ENCODE peak calls at places on chromosomes 12 and 14, in six cellular contexts. One of them, this sample, is unnamed.

GRCh38 chr12:27524489-27524835 is 456 bp downstream of the PPFIBP1 start:
- DNase-seq in choroid plexus epithelial cell: no peak
- DNase-seq in NCI-H2081: no peak
- DNase-seq in right cardiac atrium: no peak
- DNase-seq in Ammon's horn: no peak
- DNase-seq in mammary epithelial cell: no peak
- DNase-seq in this sample: no peak

GRCh38 chr14:71362920-71363584 is 455.8 kb downstream of the PCNX1 start:
- DNase-seq in choroid plexus epithelial cell: peak
- DNase-seq in NCI-H2081: no peak
- DNase-seq in right cardiac atrium: no peak
- DNase-seq in Ammon's horn: peak
- DNase-seq in mammary epithelial cell: peak
- DNase-seq in this sample: no peak

GRCh38 chr14:91573894-91574837 is 64.1 kb upstream of the PPP4R3A start:
- DNase-seq in choroid plexus epithelial cell: peak
- DNase-seq in NCI-H2081: peak
- DNase-seq in right cardiac atrium: peak
- DNase-seq in Ammon's horn: peak
- DNase-seq in mammary epithelial cell: peak
- DNase-seq in this sample: no peak

GRCh38 chr14:36214476-36215216 is 38.1 kb upstream of the PTCSC3 start:
- DNase-seq in choroid plexus epithelial cell: no peak
- DNase-seq in NCI-H2081: no peak
- DNase-seq in right cardiac atrium: no peak
- DNase-seq in Ammon's horn: no peak
- DNase-seq in mammary epithelial cell: no peak
- DNase-seq in this sample: no peak

GRCh38 chr12:75683220-75683619 is 171.8 kb upstream of the KRR1 start:
- DNase-seq in choroid plexus epithelial cell: no peak
- DNase-seq in NCI-H2081: no peak
- DNase-seq in right cardiac atrium: no peak
- DNase-seq in Ammon's horn: no peak
- DNase-seq in mammary epithelial cell: no peak
- DNase-seq in this sample: no peak

GRCh38 chr14:80850197-80850814 is 91.2 kb downstream of the CEP128 start:
- DNase-seq in choroid plexus epithelial cell: peak
- DNase-seq in NCI-H2081: peak
- DNase-seq in right cardiac atrium: no peak
- DNase-seq in Ammon's horn: peak
- DNase-seq in mammary epithelial cell: no peak
- DNase-seq in this sample: no peak

GRCh38 chr12:65634626-65635331 is 189.5 kb upstream of the HMGA2 start:
- DNase-seq in choroid plexus epithelial cell: peak
- DNase-seq in NCI-H2081: no peak
- DNase-seq in right cardiac atrium: no peak
- DNase-seq in Ammon's horn: no peak
- DNase-seq in mammary epithelial cell: peak
- DNase-seq in this sample: no peak

GRCh38 chr14:50666772-50667490 is 1.2 kb downstream of the SAV1 start:
- DNase-seq in choroid plexus epithelial cell: peak
- DNase-seq in NCI-H2081: no peak
- DNase-seq in right cardiac atrium: no peak
- DNase-seq in Ammon's horn: peak
- DNase-seq in mammary epithelial cell: peak
- DNase-seq in this sample: peak

GRCh38 chr12:115455268-115455681 is 771.3 kb upstream of the TBX3 start:
- DNase-seq in choroid plexus epithelial cell: no peak
- DNase-seq in NCI-H2081: no peak
- DNase-seq in right cardiac atrium: no peak
- DNase-seq in Ammon's horn: no peak
- DNase-seq in mammary epithelial cell: no peak
- DNase-seq in this sample: no peak

GRCh38 chr14:70635971-70636595 is 5.6 kb upstream of the TTC9 start:
- DNase-seq in choroid plexus epithelial cell: no peak
- DNase-seq in NCI-H2081: no peak
- DNase-seq in right cardiac atrium: no peak
- DNase-seq in Ammon's horn: no peak
- DNase-seq in mammary epithelial cell: peak
- DNase-seq in this sample: no peak

GRCh38 chr14:72594099-72594901 is 299.6 kb downstream of the DPF3 start:
- DNase-seq in choroid plexus epithelial cell: no peak
- DNase-seq in NCI-H2081: no peak
- DNase-seq in right cardiac atrium: no peak
- DNase-seq in Ammon's horn: no peak
- DNase-seq in mammary epithelial cell: no peak
- DNase-seq in this sample: no peak

GRCh38 chr14:65080954-65081747 is 21.2 kb downstream of the MAX start:
- DNase-seq in choroid plexus epithelial cell: peak
- DNase-seq in NCI-H2081: no peak
- DNase-seq in right cardiac atrium: no peak
- DNase-seq in Ammon's horn: no peak
- DNase-seq in mammary epithelial cell: no peak
- DNase-seq in this sample: no peak

GRCh38 chr14:54889919-54890318 is 12.7 kb downstream of the GCH1 start:
- DNase-seq in choroid plexus epithelial cell: peak
- DNase-seq in NCI-H2081: no peak
- DNase-seq in right cardiac atrium: no peak
- DNase-seq in Ammon's horn: no peak
- DNase-seq in mammary epithelial cell: peak
- DNase-seq in this sample: no peak

GRCh38 chr14:45201908-45202307 is 51.1 kb downstream of the MIS18BP1 start:
- DNase-seq in choroid plexus epithelial cell: peak
- DNase-seq in NCI-H2081: no peak
- DNase-seq in right cardiac atrium: no peak
- DNase-seq in Ammon's horn: peak
- DNase-seq in mammary epithelial cell: no peak
- DNase-seq in this sample: no peak

GRCh38 chr12:105357162-105357691 is 26.7 kb downstream of the C12orf75 start:
- DNase-seq in choroid plexus epithelial cell: peak
- DNase-seq in NCI-H2081: no peak
- DNase-seq in right cardiac atrium: no peak
- DNase-seq in Ammon's horn: no peak
- DNase-seq in mammary epithelial cell: no peak
- DNase-seq in this sample: no peak

GRCh38 chr12:49121047-49121696 is 10.0 kb downstream of the TUBA1B start:
- DNase-seq in choroid plexus epithelial cell: peak
- DNase-seq in NCI-H2081: no peak
- DNase-seq in right cardiac atrium: no peak
- DNase-seq in Ammon's horn: peak
- DNase-seq in mammary epithelial cell: peak
- DNase-seq in this sample: peak

GRCh38 chr12:29033519-29033918 is 115.6 kb upstream of the FAR2 start:
- DNase-seq in choroid plexus epithelial cell: no peak
- DNase-seq in NCI-H2081: no peak
- DNase-seq in right cardiac atrium: no peak
- DNase-seq in Ammon's horn: no peak
- DNase-seq in mammary epithelial cell: no peak
- DNase-seq in this sample: no peak

GRCh38 chr12:116299064-116299463 is 21.6 kb upstream of the MED13L start:
- DNase-seq in choroid plexus epithelial cell: no peak
- DNase-seq in NCI-H2081: no peak
- DNase-seq in right cardiac atrium: no peak
- DNase-seq in Ammon's horn: no peak
- DNase-seq in mammary epithelial cell: no peak
- DNase-seq in this sample: no peak

GRCh38 chr12:40175489-40175888 is 49.3 kb upstream of the LRRK2 start:
- DNase-seq in choroid plexus epithelial cell: no peak
- DNase-seq in NCI-H2081: no peak
- DNase-seq in right cardiac atrium: no peak
- DNase-seq in Ammon's horn: no peak
- DNase-seq in mammary epithelial cell: no peak
- DNase-seq in this sample: no peak

GRCh38 chr12:25500651-25501050 is 52.4 kb downstream of the LMNTD1 start:
- DNase-seq in choroid plexus epithelial cell: no peak
- DNase-seq in NCI-H2081: no peak
- DNase-seq in right cardiac atrium: no peak
- DNase-seq in Ammon's horn: no peak
- DNase-seq in mammary epithelial cell: peak
- DNase-seq in this sample: no peak

GRCh38 chr14:32438511-32438910 is 109.4 kb downstream of the AKAP6 start:
- DNase-seq in choroid plexus epithelial cell: no peak
- DNase-seq in NCI-H2081: no peak
- DNase-seq in right cardiac atrium: no peak
- DNase-seq in Ammon's horn: no peak
- DNase-seq in mammary epithelial cell: no peak
- DNase-seq in this sample: no peak

GRCh38 chr12:2198088-2198501 is 145.3 kb downstream of the CACNA1C start:
- DNase-seq in choroid plexus epithelial cell: peak
- DNase-seq in NCI-H2081: no peak
- DNase-seq in right cardiac atrium: no peak
- DNase-seq in Ammon's horn: peak
- DNase-seq in mammary epithelial cell: peak
- DNase-seq in this sample: peak

GRCh38 chr14:61602733-61603077 is 92.6 kb upstream of the HIF1A start:
- DNase-seq in choroid plexus epithelial cell: no peak
- DNase-seq in NCI-H2081: no peak
- DNase-seq in right cardiac atrium: no peak
- DNase-seq in Ammon's horn: no peak
- DNase-seq in mammary epithelial cell: no peak
- DNase-seq in this sample: no peak

GRCh38 chr12:79687711-79688270 is 3.0 kb downstream of the PAWR start:
- DNase-seq in choroid plexus epithelial cell: no peak
- DNase-seq in NCI-H2081: no peak
- DNase-seq in right cardiac atrium: no peak
- DNase-seq in Ammon's horn: no peak
- DNase-seq in mammary epithelial cell: peak
- DNase-seq in this sample: no peak

GRCh38 chr12:20549115-20549719 is 145.9 kb upstream of the SLCO1C1 start:
- DNase-seq in choroid plexus epithelial cell: peak
- DNase-seq in NCI-H2081: no peak
- DNase-seq in right cardiac atrium: peak
- DNase-seq in Ammon's horn: peak
- DNase-seq in mammary epithelial cell: no peak
- DNase-seq in this sample: no peak

GRCh38 chr14:52299692-52300278 is 14.3 kb upstream of the PTGER2 start:
- DNase-seq in choroid plexus epithelial cell: peak
- DNase-seq in NCI-H2081: peak
- DNase-seq in right cardiac atrium: no peak
- DNase-seq in Ammon's horn: peak
- DNase-seq in mammary epithelial cell: peak
- DNase-seq in this sample: no peak

GRCh38 chr14:78848234-78848820 is 678.2 kb downstream of the NRXN3 start:
- DNase-seq in choroid plexus epithelial cell: peak
- DNase-seq in NCI-H2081: peak
- DNase-seq in right cardiac atrium: no peak
- DNase-seq in Ammon's horn: peak
- DNase-seq in mammary epithelial cell: peak
- DNase-seq in this sample: no peak

GRCh38 chr14:63544641-63545234 is 1.6 kb upstream of the PPP2R5E start:
- DNase-seq in choroid plexus epithelial cell: peak
- DNase-seq in NCI-H2081: no peak
- DNase-seq in right cardiac atrium: no peak
- DNase-seq in Ammon's horn: peak
- DNase-seq in mammary epithelial cell: no peak
- DNase-seq in this sample: no peak

GRCh38 chr14:93941293-93941910 is 14.3 kb downstream of the FAM181A start:
- DNase-seq in choroid plexus epithelial cell: peak
- DNase-seq in NCI-H2081: peak
- DNase-seq in right cardiac atrium: peak
- DNase-seq in Ammon's horn: no peak
- DNase-seq in mammary epithelial cell: peak
- DNase-seq in this sample: no peak

This sample was measured in heart left ventricle.